ENCODE peak calls at places on chromosomes 6 and 20, in nine cellular contexts. G is osteoblast, E is heart left ventricle, P is AG04450, B is HFF-Myc, I is nephron progenitor cell, O is MCF 10A, A is lower lobe of right lung, N is mesothelial cell of epicardium. F is an unnamed sample.
A peak's percentile ranks its signal among the peaks of the same experiment; 100 is the strongest.

GRCh38 chr20:10864076-10864672 is 190.4 kb upstream of the JAG1 start:
- DNase-seq in G (no peak), E (peak; percentile 47), P (no peak), B (no peak), I (no peak), O (peak; percentile 45), A (peak; percentile 59), N (no peak), F (no peak)

GRCh38 chr6:27605401-27606342 is 132.8 kb upstream of the ZNF184 start:
- DNase-seq in G (peak; percentile 73), E (no peak), P (no peak), B (peak; percentile 82), I (peak; percentile 79), O (peak; percentile 87), A (no peak), N (peak; percentile 79), F (no peak)

GRCh38 chr6:11769244-11769643 is 9.4 kb downstream of the ADTRP start:
- DNase-seq in G (no peak), E (no peak), P (no peak), B (no peak), I (no peak), O (peak; percentile 48), A (no peak), N (no peak), F (no peak)

GRCh38 chr20:34575271-34575670 is 16.8 kb downstream of the MAP1LC3A start:
- DNase-seq in G (no peak), E (no peak), P (no peak), B (no peak), I (no peak), O (no peak), A (no peak), N (no peak), F (peak; percentile 47)

GRCh38 chr20:63782521-63782971 is 43.0 kb downstream of the SLC2A4RG start:
- DNase-seq in G (no peak), E (no peak), P (no peak), B (no peak), I (no peak), O (no peak), A (no peak), N (no peak), F (no peak)

GRCh38 chr20:7333846-7334245 is 566.4 kb downstream of the BMP2 start:
- DNase-seq in G (no peak), E (no peak), P (no peak), B (no peak), I (no peak), O (peak; percentile 5), A (no peak), N (no peak), F (no peak)

GRCh38 chr6:170011233-170012142 is 260.1 kb downstream of the ERMARD start:
- DNase-seq in G (peak; percentile 46), E (peak; percentile 79), P (no peak), B (no peak), I (no peak), O (no peak), A (no peak), N (no peak), F (no peak)

GRCh38 chr6:2917065-2917464 is 14.0 kb upstream of the SERPINB9 start:
- DNase-seq in G (no peak), E (no peak), P (no peak), B (no peak), I (no peak), O (no peak), A (no peak), N (no peak), F (no peak)

GRCh38 chr6:99246602-99247001 is 102.9 kb downstream of the FAXC start:
- DNase-seq in G (no peak), E (no peak), P (no peak), B (no peak), I (no peak), O (no peak), A (no peak), N (no peak), F (no peak)

DNA sequence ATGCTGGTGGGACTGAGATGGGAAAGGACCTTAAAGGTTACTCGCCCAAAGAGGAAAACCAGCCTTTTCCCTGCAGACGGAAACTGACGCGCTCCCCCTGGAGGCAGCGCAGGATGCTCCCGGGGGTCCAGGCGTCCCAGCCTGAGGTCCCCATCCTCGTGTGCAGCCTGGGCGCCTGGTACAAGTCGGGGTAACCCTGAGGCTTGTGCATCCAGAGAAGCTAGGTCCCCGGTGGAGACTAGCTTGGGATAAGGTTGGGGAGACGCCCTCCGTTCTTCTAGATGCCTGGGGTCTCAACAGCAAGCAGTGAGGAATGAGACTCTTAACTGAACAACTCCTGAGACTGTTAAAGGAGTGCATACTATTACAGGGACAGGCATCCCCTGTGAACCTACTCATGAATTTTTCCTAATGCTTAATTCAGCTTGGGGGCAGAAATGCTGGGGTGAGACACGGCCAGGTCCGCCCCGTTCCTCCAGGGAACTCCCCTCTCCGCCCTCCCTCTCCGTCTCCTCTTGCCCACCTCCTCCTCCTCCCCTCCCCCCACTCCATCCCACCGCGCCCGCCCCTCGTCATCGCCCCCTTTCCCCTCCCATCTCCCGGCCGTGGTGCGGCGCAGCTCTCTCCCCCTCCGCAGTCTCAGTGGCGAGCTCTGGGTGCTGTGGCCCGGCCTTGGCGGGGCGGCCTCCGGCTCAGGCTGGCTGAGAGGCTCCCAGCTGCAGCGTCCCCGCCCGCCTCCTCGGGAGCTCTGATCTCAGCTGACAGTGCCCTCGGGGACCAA is at the start of gene PRSS35:
- DNase-seq in G (peak; percentile 62), E (peak; percentile 56), P (no peak), B (no peak), I (peak; percentile 81), O (peak; percentile 61), A (peak; percentile 58), N (peak; percentile 69), F (peak; percentile 78)
- TF ChIP-seq CTCF in G (peak; percentile 62), E (peak; percentile 39), P (peak; percentile 87), B (peak; percentile 88), I (peak; percentile 67), O (peak; percentile 74), A (peak; percentile 68), N (peak; percentile 42), F (peak; percentile 80)

GRCh38 chr6:55524441-55524840 is 54.6 kb downstream of the HMGCLL1 start:
- DNase-seq in G (no peak), E (no peak), P (no peak), B (no peak), I (no peak), O (no peak), A (no peak), N (no peak), F (no peak)

GRCh38 chr6:55531496-55531895 is 47.5 kb downstream of the HMGCLL1 start:
- DNase-seq in G (no peak), E (no peak), P (no peak), B (no peak), I (no peak), O (no peak), A (no peak), N (no peak), F (no peak)

DNA sequence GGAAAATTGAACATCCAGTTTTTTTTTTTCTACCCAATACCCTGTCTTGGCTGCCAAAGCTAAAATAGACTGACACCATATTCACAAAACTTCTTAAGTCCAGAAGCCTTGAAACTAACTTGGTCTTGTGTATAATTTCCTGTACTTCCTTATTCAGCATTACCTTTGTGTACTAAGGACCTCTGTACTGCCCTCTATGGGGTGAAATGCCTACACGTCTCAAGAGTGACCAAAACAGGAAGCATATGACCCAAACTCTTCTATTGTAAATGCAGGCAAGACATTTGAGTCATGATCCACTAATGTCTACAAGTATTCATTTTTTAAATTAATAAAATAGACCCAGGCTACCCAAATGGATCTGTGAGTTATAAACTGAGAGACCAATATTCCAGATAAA is 50.4 kb downstream of the HMGCLL1 start:
- DNase-seq in G (no peak), E (no peak), P (peak; percentile 3), B (peak; percentile 24), I (no peak), O (peak; percentile 45), A (no peak), N (no peak), F (no peak)
- TF ChIP-seq CTCF in G (peak; percentile 48), E (no peak), P (peak; percentile 43), B (peak; percentile 43), I (peak; percentile 30), O (peak; percentile 24), A (peak; percentile 14), N (no peak), F (peak; percentile 59)

GRCh38 chr6:916160-916559 is 223.2 kb upstream of the EXOC2 start:
- DNase-seq in G (no peak), E (no peak), P (no peak), B (no peak), I (no peak), O (no peak), A (no peak), N (no peak), F (no peak)

GRCh38 chr6:917296-917695 is 224.4 kb upstream of the EXOC2 start:
- DNase-seq in G (no peak), E (no peak), P (no peak), B (no peak), I (no peak), O (no peak), A (no peak), N (no peak), F (no peak)

GRCh38 chr6:907928-908327 is 215.0 kb upstream of the EXOC2 start:
- DNase-seq in G (no peak), E (no peak), P (no peak), B (no peak), I (no peak), O (no peak), A (no peak), N (no peak), F (no peak)

GRCh38 chr6:917939-918338 is 225.0 kb upstream of the EXOC2 start:
- DNase-seq in G (no peak), E (no peak), P (no peak), B (no peak), I (no peak), O (no peak), A (no peak), N (no peak), F (no peak)

GRCh38 chr6:912871-913663 is 220.1 kb upstream of the EXOC2 start:
- DNase-seq in G (peak; percentile 82), E (no peak), P (peak; percentile 8), B (no peak), I (peak; percentile 16), O (peak; percentile 48), A (no peak), N (no peak), F (no peak)
- TF ChIP-seq CTCF in G (peak; percentile 31), E (no peak), P (peak; percentile 71), B (peak; percentile 62), I (peak; percentile 30), O (peak; percentile 77), A (peak; percentile 29), N (no peak), F (peak; percentile 57)

GRCh38 chr6:125512621-125513020 is 210.9 kb upstream of the HDDC2 start:
- DNase-seq in G (no peak), E (no peak), P (no peak), B (no peak), I (no peak), O (peak; percentile 41), A (no peak), N (no peak), F (no peak)
- TF ChIP-seq CTCF in G (peak; percentile 20), E (no peak), P (no peak), B (peak; percentile 17), I (no peak), O (peak; percentile 43), A (peak; percentile 25), N (no peak), F (peak; percentile 54)